ENCODE peak calls at places on chromosomes 16 and 17, in four cellular contexts. G, J, A and L are unnamed samples.
A peak's percentile ranks its signal among the peaks of the same experiment; 100 is the strongest.

GRCh38 chr16:15894571-15895358 is 6.4 kb upstream of the CEP20 start:
- DNase-seq in A (no peak), J (no peak), G (no peak), L (no peak)

GRCh38 chr17:13601776-13602551 is at the start of gene HS3ST3A1:
- DNase-seq in G (no peak), A (no peak), J (no peak), L (peak; percentile 80)

GRCh38 chr16:3113765-3114479 is 1.5 kb downstream of the ZNF205 start:
- DNase-seq in G (no peak), A (no peak), J (no peak), L (peak; percentile 67)

GRCh38 chr17:83113792-83114191 is 34.4 kb downstream of the METRNL start:
- DNase-seq in A (no peak), G (no peak), J (no peak), L (no peak)

GRCh38 chr17:27808629-27809028 is 8.3 kb upstream of the NOS2 start:
- DNase-seq in A (no peak), G (peak; percentile 24), J (no peak), L (no peak)

GRCh38 chr16:77387810-77388209 is 47.0 kb downstream of the ADAMTS18 start:
- DNase-seq in A (no peak), G (no peak), J (no peak), L (no peak)

GRCh38 chr16:22739077-22739476 is 74.9 kb upstream of the HS3ST2 start:
- DNase-seq in G (no peak), J (no peak), A (no peak), L (no peak)

GRCh38 chr16:29790949-29791844 is 646 bp downstream of the KIF22 start:
- DNase-seq in G (no peak), A (no peak), J (no peak), L (no peak)

DNA sequence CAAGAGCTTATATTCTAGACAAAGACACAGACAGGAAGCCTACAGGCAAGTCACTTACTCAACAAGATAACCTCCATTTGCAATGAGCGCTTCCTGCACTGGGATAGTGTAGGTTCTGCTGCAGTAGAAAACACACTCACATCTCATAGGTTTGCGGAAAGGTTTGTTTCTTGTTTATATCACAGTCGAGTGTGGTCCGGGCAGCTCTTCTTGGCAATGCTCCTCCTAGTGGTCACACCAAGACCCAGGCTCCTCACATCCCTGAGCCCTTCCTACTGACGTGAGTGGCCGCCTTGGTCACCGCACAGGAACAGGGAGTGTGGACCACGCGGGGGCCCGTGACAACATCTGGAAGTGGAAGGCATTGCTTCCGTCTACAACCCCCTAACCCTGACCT is 48.0 kb upstream of the RBFOX3 start:
- DNase-seq in A (peak; percentile 27), G (no peak), J (peak; percentile 43), L (peak; percentile 38)
- TF ChIP-seq ATF3 in A (no peak), G (no peak), J (no peak), L (no peak)

DNA sequence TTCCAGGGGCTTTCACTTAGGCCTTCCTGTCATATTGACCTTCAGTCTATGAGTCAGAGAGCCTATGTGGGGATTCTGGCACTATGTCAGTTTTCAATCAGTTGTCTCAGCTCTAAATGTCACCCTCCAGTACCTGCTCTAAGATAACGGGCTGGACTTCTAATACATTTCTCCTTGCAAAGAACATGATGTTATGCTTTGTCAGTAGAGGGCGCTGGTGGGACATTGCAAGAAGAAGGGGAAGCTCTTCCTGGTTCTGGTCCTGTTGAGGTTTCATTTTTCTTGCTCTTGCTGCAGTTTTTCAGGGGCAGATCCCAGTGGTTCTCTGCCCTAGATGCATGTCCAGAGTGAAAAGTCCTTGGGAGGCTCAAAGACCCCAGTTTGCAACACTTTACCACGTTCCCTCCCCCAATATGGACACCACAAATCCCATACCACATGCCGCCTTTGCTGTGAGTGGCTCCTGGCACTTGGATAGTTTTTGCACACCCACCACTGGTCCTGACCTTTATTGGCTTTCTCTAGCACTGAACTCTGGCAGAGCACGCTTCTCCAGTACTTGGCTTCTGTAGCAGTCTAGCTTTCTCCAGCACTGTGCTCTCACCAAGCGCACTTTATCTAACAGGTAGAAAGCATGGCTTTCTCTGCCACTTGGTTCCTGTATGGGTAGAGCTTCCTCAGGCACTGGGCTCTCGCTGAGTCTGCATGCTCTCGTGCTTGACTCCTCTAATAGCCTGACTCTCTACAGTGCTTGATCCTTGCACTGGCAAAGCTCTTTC is 49.0 kb downstream of the BCL7C start:
- DNase-seq in A (peak; percentile 97), G (peak; percentile 61), J (peak; percentile 71), L (peak; percentile 96)
- H3K27ac ChIP-seq in A (peak overlapping the region; percentile 64), G (no peak overlapping the region), J (no peak overlapping the region), L (peak overlapping the region; percentile 46)

GRCh38 chr16:79993810-79994209 is 393.3 kb upstream of the MAF start:
- DNase-seq in J (no peak), A (no peak), G (no peak), L (no peak)

GRCh38 chr16:79995315-79995714 is 394.8 kb upstream of the MAF start:
- DNase-seq in J (no peak), A (no peak), G (no peak), L (no peak)

GRCh38 chr16:79994413-79994812 is 393.9 kb upstream of the MAF start:
- DNase-seq in J (no peak), A (no peak), G (no peak), L (no peak)

GRCh38 chr16:79997257-79997656 is 396.7 kb upstream of the MAF start:
- DNase-seq in A (peak; percentile 19), G (no peak), J (no peak), L (peak; percentile 69)

DNA sequence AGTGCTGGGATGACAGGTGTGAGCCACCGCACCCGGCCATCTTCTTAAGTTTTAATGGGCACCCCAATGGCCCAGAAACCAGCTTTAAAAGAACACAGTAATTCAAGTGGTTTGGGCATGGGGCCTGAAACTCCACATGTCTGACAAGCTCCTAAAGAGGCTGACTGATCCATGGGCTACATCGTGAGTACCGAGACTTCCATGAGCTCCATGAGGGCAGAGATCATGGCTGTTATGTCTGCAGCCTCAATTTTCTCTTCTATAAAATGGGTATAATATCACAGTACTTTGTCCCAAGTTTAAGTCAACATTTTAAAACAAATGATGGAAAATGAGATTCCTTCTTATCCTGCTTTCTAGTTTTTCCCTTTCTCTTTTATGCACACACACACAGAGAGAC is 397.6 kb upstream of the MAF start:
- DNase-seq in J (no peak), G (no peak), A (no peak), L (no peak)
- TF ChIP-seq EZH2 in J (no peak), G (no peak), A (no peak), L (no peak)

GRCh38 chr16:10578474-10579316 is 1.7 kb downstream of the EMP2 start:
- DNase-seq in G (no peak), A (peak; percentile 74), J (no peak), L (no peak)
- TF ChIP-seq ATF3 in G (no peak), A (no peak), J (no peak), L (no peak)

DNA sequence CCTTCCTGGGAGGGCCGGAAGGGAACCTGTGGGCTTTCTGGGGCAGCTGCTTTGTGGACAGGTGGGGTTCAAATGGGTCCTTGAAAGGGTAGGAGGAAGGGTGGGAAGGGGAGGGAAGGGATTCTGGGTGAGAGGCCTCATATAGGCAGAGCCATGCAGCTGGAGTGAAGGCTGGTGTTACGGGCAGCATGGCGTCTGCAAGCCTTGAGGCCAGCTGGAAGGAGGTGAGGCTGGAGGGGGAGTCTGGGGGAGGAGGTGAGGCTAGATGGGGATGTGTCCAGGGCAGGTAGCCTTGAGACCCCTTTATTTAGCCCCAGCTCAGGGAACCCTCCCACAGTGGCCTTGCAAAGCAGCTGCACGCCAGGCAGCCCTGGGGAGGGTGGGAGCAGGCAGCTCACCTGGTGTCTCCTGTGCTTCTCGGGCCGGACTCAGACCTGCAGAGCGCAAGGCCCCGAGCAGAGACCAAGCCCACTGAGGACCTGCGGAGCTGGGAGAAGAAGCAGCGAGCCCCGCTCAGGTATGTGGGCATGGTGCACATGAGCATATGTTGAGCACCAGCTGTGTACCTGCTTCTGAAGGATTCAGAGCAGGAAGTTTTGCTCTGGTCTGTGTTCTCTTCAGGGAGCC is 50.6 kb downstream of the SNX20 start:
- DNase-seq in A (no peak), G (no peak), J (no peak), L (no peak)
- H3K27ac ChIP-seq in A (no peak overlapping the region), G (no peak overlapping the region), J (no peak overlapping the region), L (no peak overlapping the region)

GRCh38 chr17:80036715-80037477 is 454 bp downstream of the CCDC40 start:
- DNase-seq in G (no peak), A (peak; percentile 57), J (no peak), L (no peak)
- TF ChIP-seq EZH2 in G (no peak), A (no peak), J (no peak), L (no peak)

GRCh38 chr17:79777166-79777843 is 643 bp upstream of the CBX2 start:
- DNase-seq in A (peak; percentile 46), G (no peak), J (peak; percentile 29), L (no peak)
- TF ChIP-seq ATF3 in A (no peak), G (no peak), J (no peak), L (no peak)

DNA sequence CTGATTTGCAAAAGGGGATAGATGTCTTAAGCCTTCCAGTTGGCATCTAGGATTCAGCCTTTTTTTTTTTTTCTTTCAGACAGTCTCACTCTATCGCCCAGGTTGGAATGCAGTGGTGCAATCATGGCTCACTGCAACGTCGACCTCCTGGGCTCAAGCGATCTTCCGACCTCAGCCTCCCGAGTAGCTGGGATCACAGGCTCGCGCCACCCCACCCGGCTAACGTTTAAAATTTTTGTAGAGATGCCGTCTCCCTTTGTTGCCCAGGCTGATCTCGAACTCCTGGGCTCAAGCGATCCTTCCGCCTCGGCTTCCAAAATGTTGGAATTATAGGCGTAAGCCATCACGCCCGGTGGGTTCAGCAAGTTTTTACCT is 571 bp upstream of the CCP110 start:
- DNase-seq in G (no peak), A (peak; percentile 46), J (no peak), L (no peak)
- H3K27ac ChIP-seq in G (no peak overlapping the region), A (peak overlapping the region; percentile 34), J (no peak overlapping the region), L (peak overlapping the region; percentile 41)

DNA sequence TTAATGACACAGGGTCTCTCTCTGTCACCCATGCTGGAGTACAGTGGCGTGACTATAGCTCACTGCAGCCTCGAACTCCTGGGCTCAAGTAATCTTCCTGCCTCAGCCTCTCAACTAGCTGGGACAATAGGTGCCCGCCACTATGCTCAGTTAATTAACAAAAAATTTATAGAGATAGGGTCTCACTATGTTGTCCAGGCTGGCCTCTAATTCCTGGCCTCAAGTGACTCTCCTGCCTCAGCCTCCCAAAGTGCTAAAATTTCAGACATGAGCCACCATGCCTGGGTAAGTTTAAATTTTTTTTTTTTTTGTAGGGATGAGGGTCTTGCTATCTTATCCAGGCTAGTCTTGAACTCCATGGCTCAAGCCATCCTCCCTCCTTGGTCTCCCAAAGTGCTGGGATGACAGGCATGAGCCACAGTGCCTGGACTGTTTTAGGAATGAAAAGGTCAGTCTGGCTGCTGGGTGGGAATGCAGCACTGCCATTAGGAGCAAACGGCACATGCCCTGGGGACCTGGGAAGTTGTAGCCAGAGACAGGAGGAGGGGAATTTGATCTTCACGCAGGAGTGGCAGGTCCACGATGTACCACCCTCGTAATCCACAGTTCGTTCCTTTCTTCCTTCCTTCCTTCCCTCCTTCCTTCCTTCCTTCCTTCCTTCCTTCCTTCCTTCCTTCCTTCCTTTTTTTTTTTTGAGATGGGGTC is 106.7 kb downstream of the HAPSTR1 start:
- DNase-seq in G (no peak), J (no peak), A (no peak), L (no peak)
- TF ChIP-seq EZH2 in G (no peak), J (no peak), A (no peak), L (no peak)

DNA sequence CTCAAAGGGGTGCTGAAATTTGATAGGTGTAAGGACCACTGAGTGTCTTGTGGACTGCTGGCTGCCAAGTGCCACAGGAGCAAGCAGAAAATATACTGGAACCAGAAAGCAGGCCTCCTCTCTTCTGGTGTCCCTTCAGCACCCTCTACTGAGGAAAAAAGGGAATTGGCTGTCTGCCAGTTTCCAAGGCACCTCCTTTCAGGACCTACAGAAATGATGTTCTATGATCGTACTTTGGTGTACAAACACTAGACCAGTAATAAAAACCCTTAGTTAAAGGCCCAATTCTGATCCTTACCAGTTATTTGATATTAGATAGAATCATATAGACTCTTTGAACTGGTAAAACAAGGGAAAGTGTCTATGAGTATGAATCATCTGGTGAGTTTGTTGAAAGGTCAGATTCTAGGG is 35.8 kb upstream of the BCAS3 start:
- DNase-seq in G (no peak), A (peak; percentile 87), J (peak; percentile 78), L (peak; percentile 89)
- TF ChIP-seq ATF3 in G (no peak), A (no peak), J (no peak), L (no peak)